ENCODE peak calls at places on chromosomes 5 and 9, in seven cellular contexts. D is stomach, K is right atrium auricular region, Y is AG10803, O is neural crest cell, B is heart left ventricle, Q is cerebellar nuclear complex. L is an unnamed sample.

GRCh38 chr9:36451949-36452348 is 51.9 kb upstream of the RNF38 start:
- DNase-seq in D (no peak), K (no peak), Y (no peak), O (no peak), B (no peak), Q (no peak), L (no peak)

GRCh38 chr9:134382733-134383132 is 56.5 kb downstream of the RXRA start:
- DNase-seq in D (no peak), K (no peak), Y (no peak), O (no peak), B (no peak), Q (no peak), L (no peak)

GRCh38 chr9:81737871-81738507 is 48.6 kb upstream of the TLE1 start:
- DNase-seq in D (peak; percentile 70), K (peak; percentile 64), Y (peak; percentile 73), O (no peak), B (no peak), Q (no peak), L (peak; percentile 90)

GRCh38 chr5:79793304-79793703 is 103.7 kb downstream of the CMYA5 start:
- DNase-seq in D (no peak), K (no peak), Y (no peak), O (no peak), B (no peak), Q (no peak), L (no peak)

GRCh38 chr9:37151802-37152201 is 31.4 kb downstream of the ZCCHC7 start:
- DNase-seq in D (no peak), K (no peak), Y (no peak), O (no peak), B (no peak), Q (no peak), L (no peak)

GRCh38 chr9:89422151-89422918 is 75.6 kb downstream of the SEMA4D start:
- DNase-seq in D (no peak), K (no peak), Y (no peak), O (no peak), B (no peak), Q (no peak), L (peak; percentile 45)

GRCh38 chr5:98954392-98955028 is 25.7 kb upstream of the CHD1 start:
- DNase-seq in D (no peak), K (no peak), Y (no peak), O (no peak), B (no peak), Q (no peak), L (no peak)

GRCh38 chr5:119276976-119277375 is 78.8 kb upstream of the TNFAIP8 start:
- DNase-seq in D (no peak), K (no peak), Y (no peak), O (no peak), B (no peak), Q (no peak), L (no peak)

GRCh38 chr5:68369436-68370125 is 154.0 kb downstream of the PIK3R1 start:
- DNase-seq in D (no peak), K (no peak), Y (no peak), O (no peak), B (no peak), Q (no peak), L (no peak)

GRCh38 chr5:79107020-79107796 is 4.4 kb upstream of the BHMT start:
- DNase-seq in D (no peak), K (no peak), Y (no peak), O (no peak), B (no peak), Q (no peak), L (no peak)

GRCh38 chr9:93574900-93575705 is 1.3 kb upstream of the PHF2 start:
- DNase-seq in D (peak; percentile 20), K (peak; percentile 58), Y (no peak), O (no peak), B (no peak), Q (no peak), L (no peak)

GRCh38 chr9:76472925-76473324 is 13.9 kb downstream of the GCNT1 start:
- DNase-seq in D (no peak), K (no peak), Y (peak; percentile 15), O (peak; percentile 4), B (no peak), Q (no peak), L (no peak)

GRCh38 chr9:125190371-125190801 is 783 bp upstream of the PPP6C start:
- DNase-seq in D (no peak), K (no peak), Y (no peak), O (no peak), B (no peak), Q (no peak), L (no peak)

GRCh38 chr9:135618866-135619598 is 20.3 kb downstream of the GLT6D1 start:
- DNase-seq in D (no peak), K (peak; percentile 50), Y (no peak), O (no peak), B (no peak), Q (no peak), L (no peak)

GRCh38 chr5:133635051-133635450 is 22.7 kb upstream of the FSTL4 start:
- DNase-seq in D (no peak), K (no peak), Y (peak; percentile 13), O (no peak), B (no peak), Q (no peak), L (peak; percentile 45)

GRCh38 chr5:131384616-131385214 is 120.9 kb downstream of the CDC42SE2 start:
- DNase-seq in D (no peak), K (no peak), Y (no peak), O (no peak), B (no peak), Q (no peak), L (no peak)

GRCh38 chr9:14365667-14366066 is 51.7 kb upstream of the NFIB start:
- DNase-seq in D (no peak), K (no peak), Y (peak; percentile 86), O (no peak), B (no peak), Q (no peak), L (peak; percentile 48)

GRCh38 chr5:103166704-103167103 is 46.6 kb downstream of the PPIP5K2 start:
- DNase-seq in D (no peak), K (no peak), Y (no peak), O (no peak), B (no peak), Q (no peak), L (no peak)

GRCh38 chr9:130118841-130119520 is 53.2 kb upstream of the NCS1 start:
- DNase-seq in D (no peak), K (no peak), Y (peak; percentile 39), O (no peak), B (no peak), Q (no peak), L (peak; percentile 33)

GRCh38 chr9:97406620-97407177 is 5.2 kb upstream of the TDRD7 start:
- DNase-seq in D (no peak), K (no peak), Y (no peak), O (no peak), B (no peak), Q (no peak), L (no peak)

GRCh38 chr5:180034564-180034963 is 37.0 kb downstream of the RNF130 start:
- DNase-seq in D (no peak), K (no peak), Y (no peak), O (no peak), B (no peak), Q (no peak), L (no peak)

GRCh38 chr5:139634541-139634940 is 13.6 kb upstream of the CXXC5 start:
- DNase-seq in D (no peak), K (no peak), Y (no peak), O (no peak), B (no peak), Q (no peak), L (no peak)

GRCh38 chr9:16726023-16726422 is 144.4 kb downstream of the BNC2 start:
- DNase-seq in D (no peak), K (no peak), Y (peak; percentile 64), O (no peak), B (no peak), Q (no peak), L (no peak)

GRCh38 chr5:64872044-64872443 is 103.3 kb downstream of the CWC27 start:
- DNase-seq in D (no peak), K (no peak), Y (no peak), O (no peak), B (no peak), Q (no peak), L (peak; percentile 3)

GRCh38 chr5:1511651-1512540 is 11.9 kb downstream of the LPCAT1 start:
- DNase-seq in D (peak; percentile 24), K (peak; percentile 55), Y (peak; percentile 67), O (no peak), B (peak; percentile 17), Q (no peak), L (peak; percentile 88)

GRCh38 chr5:15574806-15575205 is 74.8 kb downstream of the FBXL7 start:
- DNase-seq in D (no peak), K (no peak), Y (peak; percentile 81), O (no peak), B (no peak), Q (no peak), L (peak; percentile 32)

GRCh38 chr9:131675437-131676022 is 64.3 kb downstream of the RAPGEF1 start:
- DNase-seq in D (no peak), K (peak; percentile 46), Y (no peak), O (no peak), B (no peak), Q (no peak), L (no peak)

GRCh38 chr9:99819123-99819483 is 2.6 kb upstream of the NR4A3 start:
- DNase-seq in D (no peak), K (no peak), Y (no peak), O (no peak), B (no peak), Q (no peak), L (no peak)

GRCh38 chr5:132435891-132436290 is 54.7 kb downstream of the IRF1 start:
- DNase-seq in D (no peak), K (no peak), Y (no peak), O (no peak), B (no peak), Q (no peak), L (no peak)

L was measured in AG08395.